ENCODE peak calls at places on chromosomes 11 and 22, in ten cellular contexts. One of them, this sample, is unnamed.

GRCh38 chr22:25098445-25099081 is 101.1 kb upstream of the CRYBB3 start:
- DNase-seq in CD8-positive, alpha-beta T cell: no peak
- DNase-seq in thoracic aorta: no peak
- DNase-seq in AG09309: no peak
- DNase-seq in HCT116: no peak
- DNase-seq in tibial artery: no peak
- DNase-seq in fibroblast of lung: no peak
- DNase-seq in retinal pigment epithelial cell: no peak
- DNase-seq in left ventricle myocardium inferior: no peak
- DNase-seq in choroid plexus epithelial cell: peak
- DNase-seq in this sample: no peak

GRCh38 chr22:45265546-45265945 is 19.2 kb upstream of the UPK3A start:
- DNase-seq in CD8-positive, alpha-beta T cell: no peak
- DNase-seq in thoracic aorta: no peak
- DNase-seq in AG09309: no peak
- DNase-seq in HCT116: no peak
- DNase-seq in tibial artery: no peak
- DNase-seq in fibroblast of lung: no peak
- DNase-seq in retinal pigment epithelial cell: no peak
- DNase-seq in left ventricle myocardium inferior: no peak
- DNase-seq in choroid plexus epithelial cell: peak
- DNase-seq in this sample: no peak

GRCh38 chr11:124536520-124536919 is 6.9 kb downstream of the OR8B12 start:
- DNase-seq in CD8-positive, alpha-beta T cell: no peak
- DNase-seq in thoracic aorta: no peak
- DNase-seq in AG09309: no peak
- DNase-seq in HCT116: peak
- DNase-seq in tibial artery: peak
- DNase-seq in fibroblast of lung: peak
- DNase-seq in retinal pigment epithelial cell: no peak
- DNase-seq in left ventricle myocardium inferior: peak
- DNase-seq in choroid plexus epithelial cell: peak
- DNase-seq in this sample: peak

GRCh38 chr22:49779226-49779625 is 48.4 kb downstream of the BRD1 start:
- DNase-seq in CD8-positive, alpha-beta T cell: no peak
- DNase-seq in thoracic aorta: no peak
- DNase-seq in AG09309: no peak
- DNase-seq in HCT116: no peak
- DNase-seq in tibial artery: no peak
- DNase-seq in fibroblast of lung: no peak
- DNase-seq in retinal pigment epithelial cell: peak
- DNase-seq in left ventricle myocardium inferior: peak
- DNase-seq in choroid plexus epithelial cell: peak
- DNase-seq in this sample: no peak

GRCh38 chr11:16406226-16406625 is 49.9 kb upstream of the SOX6 start:
- DNase-seq in CD8-positive, alpha-beta T cell: no peak
- DNase-seq in thoracic aorta: no peak
- DNase-seq in AG09309: no peak
- DNase-seq in HCT116: no peak
- DNase-seq in tibial artery: no peak
- DNase-seq in fibroblast of lung: peak
- DNase-seq in retinal pigment epithelial cell: no peak
- DNase-seq in left ventricle myocardium inferior: no peak
- DNase-seq in choroid plexus epithelial cell: no peak
- DNase-seq in this sample: no peak

GRCh38 chr22:38755155-38755910 is 465 bp downstream of the SUN2 start:
- DNase-seq in CD8-positive, alpha-beta T cell: no peak
- DNase-seq in thoracic aorta: peak
- DNase-seq in AG09309: no peak
- DNase-seq in HCT116: no peak
- DNase-seq in tibial artery: peak
- DNase-seq in fibroblast of lung: peak
- DNase-seq in retinal pigment epithelial cell: no peak
- DNase-seq in left ventricle myocardium inferior: peak
- DNase-seq in choroid plexus epithelial cell: peak
- DNase-seq in this sample: peak

GRCh38 chr22:50117168-50117762 is 27.5 kb downstream of the MOV10L1 start:
- DNase-seq in CD8-positive, alpha-beta T cell: no peak
- DNase-seq in thoracic aorta: no peak
- DNase-seq in AG09309: no peak
- DNase-seq in HCT116: no peak
- DNase-seq in tibial artery: no peak
- DNase-seq in fibroblast of lung: no peak
- DNase-seq in retinal pigment epithelial cell: no peak
- DNase-seq in left ventricle myocardium inferior: no peak
- DNase-seq in choroid plexus epithelial cell: no peak
- DNase-seq in this sample: no peak

GRCh38 chr11:120883404-120884135 is 140.3 kb upstream of the TBCEL start:
- DNase-seq in CD8-positive, alpha-beta T cell: no peak
- DNase-seq in thoracic aorta: peak
- DNase-seq in AG09309: peak
- DNase-seq in HCT116: no peak
- DNase-seq in tibial artery: peak
- DNase-seq in fibroblast of lung: peak
- DNase-seq in retinal pigment epithelial cell: no peak
- DNase-seq in left ventricle myocardium inferior: peak
- DNase-seq in choroid plexus epithelial cell: no peak
- DNase-seq in this sample: peak

GRCh38 chr11:11211888-11212287 is 141.2 kb downstream of the CSNK2A3 start:
- DNase-seq in CD8-positive, alpha-beta T cell: no peak
- DNase-seq in thoracic aorta: no peak
- DNase-seq in AG09309: no peak
- DNase-seq in HCT116: no peak
- DNase-seq in tibial artery: no peak
- DNase-seq in fibroblast of lung: no peak
- DNase-seq in retinal pigment epithelial cell: no peak
- DNase-seq in left ventricle myocardium inferior: no peak
- DNase-seq in choroid plexus epithelial cell: no peak
- DNase-seq in this sample: no peak

GRCh38 chr22:35870517-35871275 is 153.0 kb downstream of the APOL5 start:
- DNase-seq in CD8-positive, alpha-beta T cell: no peak
- DNase-seq in thoracic aorta: no peak
- DNase-seq in AG09309: no peak
- DNase-seq in HCT116: no peak
- DNase-seq in tibial artery: no peak
- DNase-seq in fibroblast of lung: no peak
- DNase-seq in retinal pigment epithelial cell: no peak
- DNase-seq in left ventricle myocardium inferior: no peak
- DNase-seq in choroid plexus epithelial cell: no peak
- DNase-seq in this sample: no peak

GRCh38 chr11:85164743-85165142 is 462.4 kb downstream of the DLG2 start:
- DNase-seq in CD8-positive, alpha-beta T cell: no peak
- DNase-seq in thoracic aorta: no peak
- DNase-seq in AG09309: no peak
- DNase-seq in HCT116: no peak
- DNase-seq in tibial artery: no peak
- DNase-seq in fibroblast of lung: no peak
- DNase-seq in retinal pigment epithelial cell: no peak
- DNase-seq in left ventricle myocardium inferior: no peak
- DNase-seq in choroid plexus epithelial cell: no peak
- DNase-seq in this sample: no peak

GRCh38 chr11:64415286-64415685 is 56.3 kb downstream of the RPS6KA4 start:
- DNase-seq in CD8-positive, alpha-beta T cell: no peak
- DNase-seq in thoracic aorta: no peak
- DNase-seq in AG09309: no peak
- DNase-seq in HCT116: no peak
- DNase-seq in tibial artery: no peak
- DNase-seq in fibroblast of lung: peak
- DNase-seq in retinal pigment epithelial cell: no peak
- DNase-seq in left ventricle myocardium inferior: no peak
- DNase-seq in choroid plexus epithelial cell: no peak
- DNase-seq in this sample: no peak

GRCh38 chr11:45025716-45026492 is 75.2 kb upstream of the TP53I11 start:
- DNase-seq in CD8-positive, alpha-beta T cell: no peak
- DNase-seq in thoracic aorta: no peak
- DNase-seq in AG09309: no peak
- DNase-seq in HCT116: no peak
- DNase-seq in tibial artery: peak
- DNase-seq in fibroblast of lung: peak
- DNase-seq in retinal pigment epithelial cell: no peak
- DNase-seq in left ventricle myocardium inferior: peak
- DNase-seq in choroid plexus epithelial cell: peak
- DNase-seq in this sample: peak

GRCh38 chr22:48824673-48825651 is 1002.7 kb downstream of the BRD1 start:
- DNase-seq in CD8-positive, alpha-beta T cell: no peak
- DNase-seq in thoracic aorta: no peak
- DNase-seq in AG09309: no peak
- DNase-seq in HCT116: no peak
- DNase-seq in tibial artery: no peak
- DNase-seq in fibroblast of lung: no peak
- DNase-seq in retinal pigment epithelial cell: no peak
- DNase-seq in left ventricle myocardium inferior: no peak
- DNase-seq in choroid plexus epithelial cell: no peak
- DNase-seq in this sample: no peak

GRCh38 chr11:77073328-77074001 is 6.7 kb downstream of the CAPN5 start:
- DNase-seq in CD8-positive, alpha-beta T cell: no peak
- DNase-seq in thoracic aorta: peak
- DNase-seq in AG09309: peak
- DNase-seq in HCT116: peak
- DNase-seq in tibial artery: peak
- DNase-seq in fibroblast of lung: peak
- DNase-seq in retinal pigment epithelial cell: peak
- DNase-seq in left ventricle myocardium inferior: peak
- DNase-seq in choroid plexus epithelial cell: peak
- DNase-seq in this sample: peak
- TF ChIP-seq CTCF in CD8-positive, alpha-beta T cell: no peak
- TF ChIP-seq CTCF in thoracic aorta: peak
- TF ChIP-seq CTCF in AG09309: peak
- TF ChIP-seq CTCF in HCT116: peak
- TF ChIP-seq CTCF in tibial artery: peak
- TF ChIP-seq CTCF in fibroblast of lung: peak
- TF ChIP-seq CTCF in retinal pigment epithelial cell: peak
- TF ChIP-seq CTCF in left ventricle myocardium inferior: peak
- TF ChIP-seq CTCF in choroid plexus epithelial cell: peak
- TF ChIP-seq CTCF in this sample: peak

GRCh38 chr22:31742115-31742514 is 7.8 kb downstream of the PRR14L start:
- DNase-seq in CD8-positive, alpha-beta T cell: no peak
- DNase-seq in thoracic aorta: no peak
- DNase-seq in AG09309: no peak
- DNase-seq in HCT116: no peak
- DNase-seq in tibial artery: no peak
- DNase-seq in fibroblast of lung: no peak
- DNase-seq in retinal pigment epithelial cell: no peak
- DNase-seq in left ventricle myocardium inferior: no peak
- DNase-seq in choroid plexus epithelial cell: no peak
- DNase-seq in this sample: no peak

GRCh38 chr22:31743871-31744270 is 6.1 kb downstream of the PRR14L start:
- DNase-seq in CD8-positive, alpha-beta T cell: no peak
- DNase-seq in thoracic aorta: no peak
- DNase-seq in AG09309: no peak
- DNase-seq in HCT116: no peak
- DNase-seq in tibial artery: no peak
- DNase-seq in fibroblast of lung: no peak
- DNase-seq in retinal pigment epithelial cell: no peak
- DNase-seq in left ventricle myocardium inferior: no peak
- DNase-seq in choroid plexus epithelial cell: no peak
- DNase-seq in this sample: no peak

GRCh38 chr22:31738566-31738965 is 11.4 kb downstream of the PRR14L start:
- DNase-seq in CD8-positive, alpha-beta T cell: no peak
- DNase-seq in thoracic aorta: no peak
- DNase-seq in AG09309: no peak
- DNase-seq in HCT116: no peak
- DNase-seq in tibial artery: no peak
- DNase-seq in fibroblast of lung: no peak
- DNase-seq in retinal pigment epithelial cell: no peak
- DNase-seq in left ventricle myocardium inferior: no peak
- DNase-seq in choroid plexus epithelial cell: peak
- DNase-seq in this sample: peak

GRCh38 chr22:31739795-31740201 is 10.1 kb downstream of the PRR14L start:
- DNase-seq in CD8-positive, alpha-beta T cell: no peak
- DNase-seq in thoracic aorta: no peak
- DNase-seq in AG09309: no peak
- DNase-seq in HCT116: no peak
- DNase-seq in tibial artery: no peak
- DNase-seq in fibroblast of lung: no peak
- DNase-seq in retinal pigment epithelial cell: no peak
- DNase-seq in left ventricle myocardium inferior: no peak
- DNase-seq in choroid plexus epithelial cell: peak
- DNase-seq in this sample: no peak

GRCh38 chr22:31742682-31743081 is 7.2 kb downstream of the PRR14L start:
- DNase-seq in CD8-positive, alpha-beta T cell: no peak
- DNase-seq in thoracic aorta: no peak
- DNase-seq in AG09309: no peak
- DNase-seq in HCT116: no peak
- DNase-seq in tibial artery: no peak
- DNase-seq in fibroblast of lung: no peak
- DNase-seq in retinal pigment epithelial cell: no peak
- DNase-seq in left ventricle myocardium inferior: no peak
- DNase-seq in choroid plexus epithelial cell: no peak
- DNase-seq in this sample: no peak
- H3K4me3 ChIP-seq in CD8-positive, alpha-beta T cell: no peak
- H3K4me3 ChIP-seq in thoracic aorta: no peak
- H3K4me3 ChIP-seq in AG09309: no peak
- H3K4me3 ChIP-seq in HCT116: no peak
- H3K4me3 ChIP-seq in tibial artery: no peak
- H3K4me3 ChIP-seq in fibroblast of lung: no peak
- H3K4me3 ChIP-seq in retinal pigment epithelial cell: no peak
- H3K4me3 ChIP-seq in left ventricle myocardium inferior: no peak
- H3K4me3 ChIP-seq in choroid plexus epithelial cell: no peak
- H3K4me3 ChIP-seq in this sample: no peak

DNA sequence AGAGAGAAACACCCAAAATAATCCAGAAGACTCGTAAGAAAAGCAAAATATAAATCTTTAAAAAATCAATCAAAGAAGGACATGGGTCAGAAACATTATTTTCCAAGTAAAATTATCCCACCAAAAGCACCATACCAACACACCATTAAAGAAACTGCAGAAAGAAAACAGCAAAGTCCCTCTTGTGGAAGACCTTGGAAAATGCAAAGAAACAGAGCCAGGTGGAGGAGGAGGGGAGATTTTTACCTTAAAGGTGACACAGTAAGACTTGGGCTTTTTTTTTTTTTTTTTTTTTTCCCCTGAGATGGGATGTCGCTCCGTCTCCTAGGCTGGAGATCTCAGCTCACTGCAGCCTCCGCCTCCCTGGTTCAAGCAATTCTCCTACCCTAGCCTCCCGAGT is 123.8 kb downstream of the LARGE1 start:
- DNase-seq in CD8-positive, alpha-beta T cell: no peak
- DNase-seq in thoracic aorta: no peak
- DNase-seq in AG09309: no peak
- DNase-seq in HCT116: no peak
- DNase-seq in tibial artery: no peak
- DNase-seq in fibroblast of lung: no peak
- DNase-seq in retinal pigment epithelial cell: no peak
- DNase-seq in left ventricle myocardium inferior: no peak
- DNase-seq in choroid plexus epithelial cell: no peak
- DNase-seq in this sample: no peak
- TF ChIP-seq CTCF in CD8-positive, alpha-beta T cell: no peak
- TF ChIP-seq CTCF in thoracic aorta: no peak
- TF ChIP-seq CTCF in AG09309: no peak
- TF ChIP-seq CTCF in HCT116: no peak
- TF ChIP-seq CTCF in tibial artery: no peak
- TF ChIP-seq CTCF in fibroblast of lung: no peak
- TF ChIP-seq CTCF in retinal pigment epithelial cell: no peak
- TF ChIP-seq CTCF in left ventricle myocardium inferior: no peak
- TF ChIP-seq CTCF in choroid plexus epithelial cell: no peak
- TF ChIP-seq CTCF in this sample: no peak

DNA sequence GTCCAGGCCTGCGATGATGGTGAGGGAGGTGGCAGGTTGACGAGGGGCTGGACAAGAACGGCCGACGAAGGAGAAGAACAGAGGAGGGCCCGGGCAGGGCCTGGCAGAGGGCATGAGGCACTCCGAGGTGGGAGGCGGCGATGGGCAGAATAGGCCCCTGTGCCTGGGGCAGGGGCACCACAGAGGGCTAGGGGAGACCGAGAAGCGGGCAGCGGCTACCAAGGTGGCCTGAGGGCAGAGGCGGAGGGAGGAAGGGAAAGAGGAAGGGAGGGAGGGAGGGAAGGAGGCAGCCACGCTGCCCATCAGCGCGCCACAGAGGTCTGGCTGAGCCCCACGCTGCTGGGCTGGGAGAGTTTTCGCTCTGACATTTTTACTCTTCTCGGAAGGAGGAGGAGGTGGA is 11.3 kb downstream of the LSP1 start:
- DNase-seq in CD8-positive, alpha-beta T cell: no peak
- DNase-seq in thoracic aorta: no peak
- DNase-seq in AG09309: no peak
- DNase-seq in HCT116: no peak
- DNase-seq in tibial artery: no peak
- DNase-seq in fibroblast of lung: no peak
- DNase-seq in retinal pigment epithelial cell: no peak
- DNase-seq in left ventricle myocardium inferior: peak
- DNase-seq in choroid plexus epithelial cell: no peak
- DNase-seq in this sample: no peak
- H3K4me3 ChIP-seq in CD8-positive, alpha-beta T cell: no peak
- H3K4me3 ChIP-seq in thoracic aorta: peak
- H3K4me3 ChIP-seq in AG09309: no peak
- H3K4me3 ChIP-seq in HCT116: no peak
- H3K4me3 ChIP-seq in tibial artery: peak
- H3K4me3 ChIP-seq in fibroblast of lung: no peak
- H3K4me3 ChIP-seq in retinal pigment epithelial cell: no peak
- H3K4me3 ChIP-seq in left ventricle myocardium inferior: peak
- H3K4me3 ChIP-seq in choroid plexus epithelial cell: no peak
- H3K4me3 ChIP-seq in this sample: no peak